ENCODE peak calls at places on chromosomes 1 and 21, in five cellular contexts. G, P, T, K and M are unnamed samples. For H3K4me1, the result is how much of the 10 kb centered on the place peaks cover.

GRCh38 chr1:119489201-119489600 is 17.8 kb upstream of the HSD3B1 start:
- DNase-seq in T (no peak), K (no peak), P (no peak), G (no peak), M (no peak)

GRCh38 chr1:244435562-244436205 is 16.0 kb downstream of the ADSS2 start:
- DNase-seq in T (no peak), P (no peak), G (no peak), K (no peak), M (no peak)

GRCh38 chr1:224675589-224675988 is 59.5 kb downstream of the CNIH3 start:
- DNase-seq in T (no peak), P (no peak), G (no peak), K (no peak), M (no peak)

GRCh38 chr1:222529916-222530315 is 18.0 kb downstream of the HHIPL2 start:
- DNase-seq in G (no peak), T (no peak), P (no peak), K (no peak), M (no peak)

GRCh38 chr1:213330281-213330680 is 279.2 kb downstream of the RPS6KC1 start:
- DNase-seq in K (no peak), G (no peak), T (no peak), P (no peak), M (no peak)

GRCh38 chr1:4460651-4461050 is 193.8 kb upstream of the AJAP1 start:
- DNase-seq in T (no peak), G (no peak), P (no peak), K (no peak), M (no peak)

GRCh38 chr1:4060850-4061249 is 160.8 kb upstream of the C1orf174 start:
- DNase-seq in P (no peak), K (no peak), G (no peak), T (no peak), M (no peak)

GRCh38 chr1:58891347-58891746 is 107.5 kb upstream of the JUN start:
- DNase-seq in T (no peak), G (no peak), K (no peak), P (no peak), M (no peak)

GRCh38 chr1:161351482-161351881 is 16.2 kb downstream of the CFAP126 start:
- DNase-seq in T (no peak), P (no peak), G (no peak), K (no peak), M (no peak)

GRCh38 chr1:44327679-44328491 is 27.2 kb downstream of the ERI3 start:
- DNase-seq in P (peak), T (peak), K (peak), G (peak), M (peak)
- TF ChIP-seq EP300 in P (no peak), T (no peak), K (peak), G (no peak), M (no peak)

GRCh38 chr1:167359295-167359694 is 138.6 kb downstream of the POU2F1 start:
- DNase-seq in G (no peak), K (no peak), P (no peak), T (no peak), M (no peak)

GRCh38 chr1:167362638-167363037 is 142.0 kb downstream of the POU2F1 start:
- DNase-seq in P (no peak), K (no peak), T (no peak), G (no peak), M (no peak)

GRCh38 chr1:167357305-167357704 is 136.6 kb downstream of the POU2F1 start:
- DNase-seq in T (no peak), P (no peak), G (no peak), K (no peak), M (no peak)

GRCh38 chr1:167365360-167365759 is 144.7 kb downstream of the POU2F1 start:
- DNase-seq in K (no peak), P (no peak), T (no peak), G (no peak), M (no peak)

DNA sequence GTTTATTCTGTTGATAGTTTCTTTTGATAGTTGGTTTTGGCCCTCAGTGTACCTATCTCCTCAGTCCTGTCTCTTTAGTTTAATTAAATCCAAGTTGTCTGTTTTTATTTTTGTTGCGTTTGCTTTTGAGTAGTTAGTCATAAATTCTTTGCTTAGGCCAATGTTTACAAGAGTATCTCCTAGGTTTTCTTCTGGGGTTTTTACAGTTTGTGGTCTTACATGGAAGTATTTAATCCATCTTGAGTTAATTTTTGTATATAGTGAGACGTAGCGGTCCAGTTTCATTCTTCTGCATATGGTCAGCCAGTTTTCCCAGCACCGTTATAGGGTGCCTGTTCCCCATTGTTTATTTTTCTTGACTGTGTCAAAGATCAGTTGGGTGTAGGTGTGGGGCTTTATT is 139.4 kb downstream of the POU2F1 start:
- DNase-seq in G (no peak), T (no peak), K (no peak), P (no peak), M (no peak)
- H3K4me1 ChIP-seq in G (under half), T (under half), K (under half), P (under half), M (under half)

GRCh38 chr21:45067462-45068285 is 6.7 kb upstream of the ADARB1 start:
- DNase-seq in P (no peak), K (peak), G (no peak), T (no peak), M (no peak)
- TF ChIP-seq EP300 in P (no peak), K (peak), G (no peak), T (no peak), M (no peak)

GRCh38 chr1:155011437-155011907 is 8.9 kb downstream of the ZBTB7B start:
- DNase-seq in K (no peak), G (no peak), P (no peak), T (no peak), M (no peak)
- H3K4me1 ChIP-seq in K (under half), G (half or more), P (half or more), T (half or more), M (under half)